ENCODE peak calls at places on chromosomes 2 and 18, in ten cellular contexts. One of them, this sample, is unnamed.

GRCh38 chr2:152647417-152648010 is 69.7 kb downstream of the PRPF40A start:
- DNase-seq in MV-4-11: no peak
- DNase-seq in C1 segment of cervical spinal cord: no peak
- DNase-seq in activated CD4-positive, alpha-beta T cell treated with anti-CD3 and anti-CD28 coated beads, Interleukin-2, amount 50 U/mL, for 24 hours: no peak
- DNase-seq in suprapubic skin: peak; percentile 71
- DNase-seq in NCI-H1092 treated with DMSO at 0.1 percent for 48 hours: peak; percentile 39
- DNase-seq in fibroblast of mammary gland: peak; percentile 76
- DNase-seq in stimulated activated CD8-positive, alpha-beta memory T cell treated with anti-CD3 and anti-CD28 coated beads, Interleukin-15, amount 100 ng/mL, for 24 hours: no peak
- DNase-seq in fibroblast of villous mesenchyme: peak; percentile 38
- DNase-seq in Ammon's horn: peak; percentile 75
- DNase-seq in this sample: no peak

GRCh38 chr2:14773696-14774095 is 141.2 kb downstream of the LRATD1 start:
- DNase-seq in MV-4-11: no peak
- DNase-seq in C1 segment of cervical spinal cord: no peak
- DNase-seq in activated CD4-positive, alpha-beta T cell treated with anti-CD3 and anti-CD28 coated beads, Interleukin-2, amount 50 U/mL, for 24 hours: no peak
- DNase-seq in suprapubic skin: no peak
- DNase-seq in NCI-H1092 treated with DMSO at 0.1 percent for 48 hours: no peak
- DNase-seq in fibroblast of mammary gland: no peak
- DNase-seq in stimulated activated CD8-positive, alpha-beta memory T cell treated with anti-CD3 and anti-CD28 coated beads, Interleukin-15, amount 100 ng/mL, for 24 hours: no peak
- DNase-seq in fibroblast of villous mesenchyme: no peak
- DNase-seq in Ammon's horn: no peak
- DNase-seq in this sample: peak; percentile 3

GRCh38 chr2:227517724-227518123 is 45.8 kb downstream of the AGFG1 start:
- DNase-seq in MV-4-11: no peak
- DNase-seq in C1 segment of cervical spinal cord: no peak
- DNase-seq in activated CD4-positive, alpha-beta T cell treated with anti-CD3 and anti-CD28 coated beads, Interleukin-2, amount 50 U/mL, for 24 hours: no peak
- DNase-seq in suprapubic skin: no peak
- DNase-seq in NCI-H1092 treated with DMSO at 0.1 percent for 48 hours: no peak
- DNase-seq in fibroblast of mammary gland: no peak
- DNase-seq in stimulated activated CD8-positive, alpha-beta memory T cell treated with anti-CD3 and anti-CD28 coated beads, Interleukin-15, amount 100 ng/mL, for 24 hours: no peak
- DNase-seq in fibroblast of villous mesenchyme: no peak
- DNase-seq in Ammon's horn: no peak
- DNase-seq in this sample: no peak

GRCh38 chr2:164538250-164538866 is 82.9 kb downstream of the GRB14 start:
- DNase-seq in MV-4-11: no peak
- DNase-seq in C1 segment of cervical spinal cord: no peak
- DNase-seq in activated CD4-positive, alpha-beta T cell treated with anti-CD3 and anti-CD28 coated beads, Interleukin-2, amount 50 U/mL, for 24 hours: no peak
- DNase-seq in suprapubic skin: no peak
- DNase-seq in NCI-H1092 treated with DMSO at 0.1 percent for 48 hours: peak; percentile 5
- DNase-seq in fibroblast of mammary gland: peak; percentile 47
- DNase-seq in stimulated activated CD8-positive, alpha-beta memory T cell treated with anti-CD3 and anti-CD28 coated beads, Interleukin-15, amount 100 ng/mL, for 24 hours: no peak
- DNase-seq in fibroblast of villous mesenchyme: peak; percentile 44
- DNase-seq in Ammon's horn: peak; percentile 57
- DNase-seq in this sample: peak; percentile 51

GRCh38 chr2:40256008-40256407 is 195.9 kb downstream of the SLC8A1 start:
- DNase-seq in MV-4-11: no peak
- DNase-seq in C1 segment of cervical spinal cord: no peak
- DNase-seq in activated CD4-positive, alpha-beta T cell treated with anti-CD3 and anti-CD28 coated beads, Interleukin-2, amount 50 U/mL, for 24 hours: no peak
- DNase-seq in suprapubic skin: no peak
- DNase-seq in NCI-H1092 treated with DMSO at 0.1 percent for 48 hours: no peak
- DNase-seq in fibroblast of mammary gland: no peak
- DNase-seq in stimulated activated CD8-positive, alpha-beta memory T cell treated with anti-CD3 and anti-CD28 coated beads, Interleukin-15, amount 100 ng/mL, for 24 hours: no peak
- DNase-seq in fibroblast of villous mesenchyme: no peak
- DNase-seq in Ammon's horn: no peak
- DNase-seq in this sample: no peak

GRCh38 chr2:71609029-71609428 is 155.7 kb downstream of the DYSF start:
- DNase-seq in MV-4-11: no peak
- DNase-seq in C1 segment of cervical spinal cord: no peak
- DNase-seq in activated CD4-positive, alpha-beta T cell treated with anti-CD3 and anti-CD28 coated beads, Interleukin-2, amount 50 U/mL, for 24 hours: no peak
- DNase-seq in suprapubic skin: no peak
- DNase-seq in NCI-H1092 treated with DMSO at 0.1 percent for 48 hours: no peak
- DNase-seq in fibroblast of mammary gland: no peak
- DNase-seq in stimulated activated CD8-positive, alpha-beta memory T cell treated with anti-CD3 and anti-CD28 coated beads, Interleukin-15, amount 100 ng/mL, for 24 hours: no peak
- DNase-seq in fibroblast of villous mesenchyme: no peak
- DNase-seq in Ammon's horn: no peak
- DNase-seq in this sample: no peak

GRCh38 chr2:199463000-199463692 is 5.4 kb upstream of the SATB2 start:
- DNase-seq in MV-4-11: peak; percentile 60
- DNase-seq in C1 segment of cervical spinal cord: no peak
- DNase-seq in activated CD4-positive, alpha-beta T cell treated with anti-CD3 and anti-CD28 coated beads, Interleukin-2, amount 50 U/mL, for 24 hours: no peak
- DNase-seq in suprapubic skin: peak; percentile 85
- DNase-seq in NCI-H1092 treated with DMSO at 0.1 percent for 48 hours: peak; percentile 31
- DNase-seq in fibroblast of mammary gland: peak; percentile 51
- DNase-seq in stimulated activated CD8-positive, alpha-beta memory T cell treated with anti-CD3 and anti-CD28 coated beads, Interleukin-15, amount 100 ng/mL, for 24 hours: no peak
- DNase-seq in fibroblast of villous mesenchyme: peak; percentile 24
- DNase-seq in Ammon's horn: peak; percentile 65
- DNase-seq in this sample: peak; percentile 56

GRCh38 chr2:98870516-98871158 is 65.4 kb downstream of the CRACDL start:
- DNase-seq in MV-4-11: no peak
- DNase-seq in C1 segment of cervical spinal cord: no peak
- DNase-seq in activated CD4-positive, alpha-beta T cell treated with anti-CD3 and anti-CD28 coated beads, Interleukin-2, amount 50 U/mL, for 24 hours: no peak
- DNase-seq in suprapubic skin: no peak
- DNase-seq in NCI-H1092 treated with DMSO at 0.1 percent for 48 hours: peak; percentile 84
- DNase-seq in fibroblast of mammary gland: no peak
- DNase-seq in stimulated activated CD8-positive, alpha-beta memory T cell treated with anti-CD3 and anti-CD28 coated beads, Interleukin-15, amount 100 ng/mL, for 24 hours: no peak
- DNase-seq in fibroblast of villous mesenchyme: no peak
- DNase-seq in Ammon's horn: no peak
- DNase-seq in this sample: no peak

GRCh38 chr2:189412330-189412953 is 28.8 kb upstream of the WDR75 start:
- DNase-seq in MV-4-11: peak; percentile 28
- DNase-seq in C1 segment of cervical spinal cord: no peak
- DNase-seq in activated CD4-positive, alpha-beta T cell treated with anti-CD3 and anti-CD28 coated beads, Interleukin-2, amount 50 U/mL, for 24 hours: no peak
- DNase-seq in suprapubic skin: no peak
- DNase-seq in NCI-H1092 treated with DMSO at 0.1 percent for 48 hours: peak; percentile 48
- DNase-seq in fibroblast of mammary gland: peak; percentile 82
- DNase-seq in stimulated activated CD8-positive, alpha-beta memory T cell treated with anti-CD3 and anti-CD28 coated beads, Interleukin-15, amount 100 ng/mL, for 24 hours: no peak
- DNase-seq in fibroblast of villous mesenchyme: peak; percentile 79
- DNase-seq in Ammon's horn: peak; percentile 80
- DNase-seq in this sample: peak; percentile 82

GRCh38 chr2:2850891-2851290 is 519.8 kb upstream of the MYT1L start:
- DNase-seq in MV-4-11: no peak
- DNase-seq in C1 segment of cervical spinal cord: no peak
- DNase-seq in activated CD4-positive, alpha-beta T cell treated with anti-CD3 and anti-CD28 coated beads, Interleukin-2, amount 50 U/mL, for 24 hours: no peak
- DNase-seq in suprapubic skin: no peak
- DNase-seq in NCI-H1092 treated with DMSO at 0.1 percent for 48 hours: peak; percentile 47
- DNase-seq in fibroblast of mammary gland: no peak
- DNase-seq in stimulated activated CD8-positive, alpha-beta memory T cell treated with anti-CD3 and anti-CD28 coated beads, Interleukin-15, amount 100 ng/mL, for 24 hours: no peak
- DNase-seq in fibroblast of villous mesenchyme: no peak
- DNase-seq in Ammon's horn: no peak
- DNase-seq in this sample: no peak

GRCh38 chr2:241818943-241819270 is 9.9 kb downstream of the NEU4 start:
- DNase-seq in MV-4-11: no peak
- DNase-seq in C1 segment of cervical spinal cord: no peak
- DNase-seq in activated CD4-positive, alpha-beta T cell treated with anti-CD3 and anti-CD28 coated beads, Interleukin-2, amount 50 U/mL, for 24 hours: no peak
- DNase-seq in suprapubic skin: peak; percentile 46
- DNase-seq in NCI-H1092 treated with DMSO at 0.1 percent for 48 hours: no peak
- DNase-seq in fibroblast of mammary gland: no peak
- DNase-seq in stimulated activated CD8-positive, alpha-beta memory T cell treated with anti-CD3 and anti-CD28 coated beads, Interleukin-15, amount 100 ng/mL, for 24 hours: no peak
- DNase-seq in fibroblast of villous mesenchyme: no peak
- DNase-seq in Ammon's horn: no peak
- DNase-seq in this sample: no peak

GRCh38 chr18:65659312-65659711 is 91.5 kb upstream of the CDH7 start:
- DNase-seq in MV-4-11: no peak
- DNase-seq in C1 segment of cervical spinal cord: no peak
- DNase-seq in activated CD4-positive, alpha-beta T cell treated with anti-CD3 and anti-CD28 coated beads, Interleukin-2, amount 50 U/mL, for 24 hours: no peak
- DNase-seq in suprapubic skin: no peak
- DNase-seq in NCI-H1092 treated with DMSO at 0.1 percent for 48 hours: no peak
- DNase-seq in fibroblast of mammary gland: no peak
- DNase-seq in stimulated activated CD8-positive, alpha-beta memory T cell treated with anti-CD3 and anti-CD28 coated beads, Interleukin-15, amount 100 ng/mL, for 24 hours: no peak
- DNase-seq in fibroblast of villous mesenchyme: no peak
- DNase-seq in Ammon's horn: no peak
- DNase-seq in this sample: no peak

GRCh38 chr2:118878531-118879149 is 31.2 kb upstream of the EN1 start:
- DNase-seq in MV-4-11: peak; percentile 74
- DNase-seq in C1 segment of cervical spinal cord: no peak
- DNase-seq in activated CD4-positive, alpha-beta T cell treated with anti-CD3 and anti-CD28 coated beads, Interleukin-2, amount 50 U/mL, for 24 hours: no peak
- DNase-seq in suprapubic skin: no peak
- DNase-seq in NCI-H1092 treated with DMSO at 0.1 percent for 48 hours: no peak
- DNase-seq in fibroblast of mammary gland: no peak
- DNase-seq in stimulated activated CD8-positive, alpha-beta memory T cell treated with anti-CD3 and anti-CD28 coated beads, Interleukin-15, amount 100 ng/mL, for 24 hours: no peak
- DNase-seq in fibroblast of villous mesenchyme: no peak
- DNase-seq in Ammon's horn: no peak
- DNase-seq in this sample: no peak

GRCh38 chr18:63095768-63096167 is 223.8 kb downstream of the BCL2 start:
- DNase-seq in MV-4-11: no peak
- DNase-seq in C1 segment of cervical spinal cord: no peak
- DNase-seq in activated CD4-positive, alpha-beta T cell treated with anti-CD3 and anti-CD28 coated beads, Interleukin-2, amount 50 U/mL, for 24 hours: no peak
- DNase-seq in suprapubic skin: no peak
- DNase-seq in NCI-H1092 treated with DMSO at 0.1 percent for 48 hours: no peak
- DNase-seq in fibroblast of mammary gland: no peak
- DNase-seq in stimulated activated CD8-positive, alpha-beta memory T cell treated with anti-CD3 and anti-CD28 coated beads, Interleukin-15, amount 100 ng/mL, for 24 hours: no peak
- DNase-seq in fibroblast of villous mesenchyme: no peak
- DNase-seq in Ammon's horn: no peak
- DNase-seq in this sample: no peak

GRCh38 chr2:238506669-238507068 is 79.9 kb downstream of the ASB1 start:
- DNase-seq in MV-4-11: no peak
- DNase-seq in C1 segment of cervical spinal cord: no peak
- DNase-seq in activated CD4-positive, alpha-beta T cell treated with anti-CD3 and anti-CD28 coated beads, Interleukin-2, amount 50 U/mL, for 24 hours: no peak
- DNase-seq in suprapubic skin: peak; percentile 28
- DNase-seq in NCI-H1092 treated with DMSO at 0.1 percent for 48 hours: no peak
- DNase-seq in fibroblast of mammary gland: no peak
- DNase-seq in stimulated activated CD8-positive, alpha-beta memory T cell treated with anti-CD3 and anti-CD28 coated beads, Interleukin-15, amount 100 ng/mL, for 24 hours: no peak
- DNase-seq in fibroblast of villous mesenchyme: no peak
- DNase-seq in Ammon's horn: no peak
- DNase-seq in this sample: no peak

GRCh38 chr18:77299706-77300105 is 50.1 kb downstream of the GALR1 start:
- DNase-seq in MV-4-11: no peak
- DNase-seq in C1 segment of cervical spinal cord: no peak
- DNase-seq in activated CD4-positive, alpha-beta T cell treated with anti-CD3 and anti-CD28 coated beads, Interleukin-2, amount 50 U/mL, for 24 hours: no peak
- DNase-seq in suprapubic skin: no peak
- DNase-seq in NCI-H1092 treated with DMSO at 0.1 percent for 48 hours: no peak
- DNase-seq in fibroblast of mammary gland: no peak
- DNase-seq in stimulated activated CD8-positive, alpha-beta memory T cell treated with anti-CD3 and anti-CD28 coated beads, Interleukin-15, amount 100 ng/mL, for 24 hours: no peak
- DNase-seq in fibroblast of villous mesenchyme: no peak
- DNase-seq in Ammon's horn: no peak
- DNase-seq in this sample: no peak

GRCh38 chr2:165899311-165899710 is 54.3 kb downstream of the TTC21B start:
- DNase-seq in MV-4-11: no peak
- DNase-seq in C1 segment of cervical spinal cord: no peak
- DNase-seq in activated CD4-positive, alpha-beta T cell treated with anti-CD3 and anti-CD28 coated beads, Interleukin-2, amount 50 U/mL, for 24 hours: no peak
- DNase-seq in suprapubic skin: no peak
- DNase-seq in NCI-H1092 treated with DMSO at 0.1 percent for 48 hours: no peak
- DNase-seq in fibroblast of mammary gland: no peak
- DNase-seq in stimulated activated CD8-positive, alpha-beta memory T cell treated with anti-CD3 and anti-CD28 coated beads, Interleukin-15, amount 100 ng/mL, for 24 hours: no peak
- DNase-seq in fibroblast of villous mesenchyme: no peak
- DNase-seq in Ammon's horn: no peak
- DNase-seq in this sample: no peak

GRCh38 chr2:133271105-133271504 is 297.2 kb downstream of the NCKAP5 start:
- DNase-seq in MV-4-11: no peak
- DNase-seq in C1 segment of cervical spinal cord: no peak
- DNase-seq in activated CD4-positive, alpha-beta T cell treated with anti-CD3 and anti-CD28 coated beads, Interleukin-2, amount 50 U/mL, for 24 hours: no peak
- DNase-seq in suprapubic skin: no peak
- DNase-seq in NCI-H1092 treated with DMSO at 0.1 percent for 48 hours: no peak
- DNase-seq in fibroblast of mammary gland: no peak
- DNase-seq in stimulated activated CD8-positive, alpha-beta memory T cell treated with anti-CD3 and anti-CD28 coated beads, Interleukin-15, amount 100 ng/mL, for 24 hours: no peak
- DNase-seq in fibroblast of villous mesenchyme: no peak
- DNase-seq in Ammon's horn: no peak
- DNase-seq in this sample: no peak